ENCODE peak calls at places on chromosomes 6 and 20, in nine cellular contexts. R is EL, M is NT2/D1, I is NCI-H2171 treated with DMSO at 0.1 percent for 48 hours, S is uterus, Z is HS-27A, Y is glutamatergic neuron, K is GM13976, G is WTC11. T is an unnamed sample.

GRCh38 chr6:158536891-158537798 is 22.7 kb upstream of the TMEM181 start:
- DNase-seq in R (peak), Z (no peak), G (peak), M (no peak), I (peak), S (no peak), Y (peak), K (peak), T (no peak)

GRCh38 chr6:43723737-43724295 is 36.2 kb upstream of the MRPS18A start:
- DNase-seq in M (no peak), Y (no peak), Z (peak), K (peak), G (peak), I (no peak), R (peak), S (peak), T (no peak)

GRCh38 chr6:113668712-113669408 is 188.3 kb upstream of the MARCKS start:
- DNase-seq in I (no peak), M (no peak), S (no peak), K (peak), Y (no peak), R (no peak), G (no peak), Z (no peak), T (no peak)

GRCh38 chr6:140372064-140372463 is 997.6 kb upstream of the CITED2 start:
- DNase-seq in M (no peak), G (no peak), I (no peak), K (no peak), Y (no peak), R (no peak), S (no peak), Z (no peak), T (no peak)

GRCh38 chr6:139119553-139119952 is 15.3 kb upstream of the HECA start:
- DNase-seq in R (no peak), S (no peak), K (no peak), I (no peak), G (no peak), Y (no peak), M (no peak), Z (no peak), T (no peak)

GRCh38 chr6:85464722-85465150 is 14.9 kb downstream of the NT5E start:
- DNase-seq in K (no peak), I (no peak), S (no peak), M (no peak), Y (no peak), Z (peak), G (no peak), R (peak), T (no peak)

GRCh38 chr6:27545271-27546046 is 72.6 kb upstream of the ZNF184 start:
- DNase-seq in I (no peak), G (peak), R (peak), Y (no peak), Z (no peak), M (peak), S (no peak), K (peak), T (no peak)

GRCh38 chr6:170266061-170266825 is 24.6 kb downstream of the DLL1 start:
- DNase-seq in Z (no peak), R (no peak), I (peak), M (no peak), K (no peak), Y (no peak), S (no peak), G (no peak), T (no peak)

GRCh38 chr6:139530551-139530950 is 156.1 kb upstream of the CITED2 start:
- DNase-seq in I (no peak), M (no peak), S (no peak), Y (no peak), K (no peak), G (no peak), R (no peak), Z (no peak), T (no peak)

GRCh38 chr20:52799130-52799529 is 173.0 kb upstream of the TSHZ2 start:
- DNase-seq in M (no peak), S (no peak), R (no peak), G (no peak), Z (no peak), Y (no peak), I (peak), K (no peak), T (no peak)